ENCODE peak calls at places on chromosome 12, in four cellular contexts. One of them, this sample, is unnamed. For H3K36me3, the result is how much of the 10 kb centered on the place peaks cover.

GRCh38 chr12:116102019-116102418 is 175.5 kb downstream of the MED13L start:
- DNase-seq in adrenal gland: no peak
- DNase-seq in Peyer's patch: no peak
- DNase-seq in K562: no peak
- DNase-seq in this sample: no peak

GRCh38 chr12:32454075-32454474 is 54.7 kb downstream of the FGD4 start:
- DNase-seq in adrenal gland: no peak
- DNase-seq in Peyer's patch: no peak
- DNase-seq in K562: no peak
- DNase-seq in this sample: no peak

GRCh38 chr12:28237423-28237822 is 47.2 kb downstream of the CCDC91 start:
- DNase-seq in adrenal gland: no peak
- DNase-seq in Peyer's patch: no peak
- DNase-seq in K562: no peak
- DNase-seq in this sample: no peak

GRCh38 chr12:34126805-34127204 is 104.5 kb downstream of the ALG10 start:
- DNase-seq in adrenal gland: no peak
- DNase-seq in Peyer's patch: no peak
- DNase-seq in K562: no peak
- DNase-seq in this sample: no peak

GRCh38 chr12:8698132-8698829 is 490 bp downstream of the RIMKLB start:
- DNase-seq in adrenal gland: peak
- DNase-seq in Peyer's patch: peak
- DNase-seq in K562: peak
- DNase-seq in this sample: no peak

GRCh38 chr12:127582074-127582473 is 684.9 kb upstream of the TMEM132C start:
- DNase-seq in adrenal gland: no peak
- DNase-seq in Peyer's patch: no peak
- DNase-seq in K562: no peak
- DNase-seq in this sample: peak

GRCh38 chr12:51371295-51371953 is 19.8 kb downstream of the GALNT6 start:
- DNase-seq in adrenal gland: peak
- DNase-seq in Peyer's patch: no peak
- DNase-seq in K562: no peak
- DNase-seq in this sample: no peak

GRCh38 chr12:12941450-12942350 is 10.3 kb downstream of the GPRC5D start:
- DNase-seq in adrenal gland: no peak
- DNase-seq in Peyer's patch: no peak
- DNase-seq in K562: no peak
- DNase-seq in this sample: peak

GRCh38 chr12:47742253-47742825 is 16.3 kb downstream of the RAPGEF3 start:
- DNase-seq in adrenal gland: no peak
- DNase-seq in Peyer's patch: peak
- DNase-seq in K562: peak
- DNase-seq in this sample: no peak

GRCh38 chr12:109962388-109962787 is 33.8 kb downstream of the GIT2 start:
- DNase-seq in adrenal gland: no peak
- DNase-seq in Peyer's patch: no peak
- DNase-seq in K562: no peak
- DNase-seq in this sample: no peak

GRCh38 chr12:101424620-101425019 is 17.0 kb upstream of the ARL1 start:
- DNase-seq in adrenal gland: no peak
- DNase-seq in Peyer's patch: no peak
- DNase-seq in K562: no peak
- DNase-seq in this sample: no peak

GRCh38 chr12:100199347-100200136 is 1.1 kb upstream of the ACTR6 start:
- DNase-seq in adrenal gland: peak
- DNase-seq in Peyer's patch: peak
- DNase-seq in K562: peak
- DNase-seq in this sample: no peak

GRCh38 chr12:7661741-7662140 is 4.0 kb downstream of the APOBEC1 start:
- DNase-seq in adrenal gland: no peak
- DNase-seq in Peyer's patch: no peak
- DNase-seq in K562: no peak
- DNase-seq in this sample: no peak

GRCh38 chr12:4899361-4899760 is 10.3 kb upstream of the KCNA1 start:
- DNase-seq in adrenal gland: no peak
- DNase-seq in Peyer's patch: no peak
- DNase-seq in K562: no peak
- DNase-seq in this sample: no peak

GRCh38 chr12:103676863-103677262 is 89.8 kb downstream of the STAB2 start:
- DNase-seq in adrenal gland: no peak
- DNase-seq in Peyer's patch: no peak
- DNase-seq in K562: no peak
- DNase-seq in this sample: no peak

GRCh38 chr12:57452181-57452936 is 2.7 kb upstream of the INHBE start:
- DNase-seq in adrenal gland: no peak
- DNase-seq in Peyer's patch: no peak
- DNase-seq in K562: no peak
- DNase-seq in this sample: no peak
- H3K4me3 ChIP-seq in adrenal gland: no peak
- H3K4me3 ChIP-seq in Peyer's patch: no peak
- H3K4me3 ChIP-seq in K562: no peak
- H3K4me3 ChIP-seq in this sample: no peak

GRCh38 chr12:121295746-121296617 is 527 bp downstream of the CAMKK2 start:
- DNase-seq in adrenal gland: peak
- DNase-seq in Peyer's patch: peak
- DNase-seq in K562: peak
- DNase-seq in this sample: no peak
- TF ChIP-seq POLR2A in adrenal gland: no peak
- TF ChIP-seq POLR2A in Peyer's patch: peak
- TF ChIP-seq POLR2A in K562: no peak
- TF ChIP-seq POLR2A in this sample: no peak

DNA sequence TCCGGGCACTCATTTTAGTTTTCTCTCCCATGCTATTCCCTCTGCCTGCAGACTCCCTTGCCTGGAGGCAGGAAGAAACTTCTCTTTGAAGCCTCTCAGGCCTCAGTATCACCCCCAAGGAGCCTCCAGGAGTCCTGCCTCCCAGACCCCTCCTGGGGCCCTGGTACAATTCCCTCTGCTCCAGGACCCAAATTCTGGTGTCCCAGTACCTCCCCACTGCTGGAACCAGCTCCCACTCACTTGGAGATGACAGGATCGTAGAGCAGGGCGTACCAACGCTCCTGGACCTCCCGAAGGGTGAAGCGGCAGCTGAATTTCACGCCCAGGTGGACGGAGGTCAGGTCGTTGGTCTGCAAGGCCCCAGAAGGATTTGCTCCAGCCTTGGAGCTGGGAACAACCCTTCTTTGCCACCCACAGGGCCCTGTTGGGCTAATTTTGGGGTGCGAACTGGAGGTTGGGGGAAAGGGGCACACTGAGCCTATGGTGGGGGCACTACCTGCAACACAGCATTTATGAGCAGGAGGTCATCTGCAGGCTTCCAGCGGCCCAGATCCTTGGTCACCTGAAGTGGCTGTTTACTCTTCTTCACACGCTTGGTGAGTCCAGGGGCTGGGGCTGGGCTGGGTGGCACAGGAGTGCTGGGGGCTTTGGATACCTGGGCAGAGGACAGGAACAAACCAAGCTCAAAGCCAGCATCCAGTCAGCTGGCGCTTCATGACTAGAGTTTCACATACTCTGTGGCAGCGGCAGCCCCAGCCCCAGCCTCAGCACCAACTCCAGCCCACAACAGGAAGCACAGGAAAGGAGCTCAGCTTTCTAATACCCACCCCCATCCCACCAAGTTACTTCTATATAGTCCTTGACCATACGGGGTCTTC is 3.5 kb downstream of the MCRS1 start:
- DNase-seq in adrenal gland: no peak
- DNase-seq in Peyer's patch: no peak
- DNase-seq in K562: no peak
- DNase-seq in this sample: no peak
- H3K36me3 ChIP-seq in adrenal gland: half or more
- H3K36me3 ChIP-seq in Peyer's patch: under half
- H3K36me3 ChIP-seq in K562: half or more
- H3K36me3 ChIP-seq in this sample: half or more

DNA sequence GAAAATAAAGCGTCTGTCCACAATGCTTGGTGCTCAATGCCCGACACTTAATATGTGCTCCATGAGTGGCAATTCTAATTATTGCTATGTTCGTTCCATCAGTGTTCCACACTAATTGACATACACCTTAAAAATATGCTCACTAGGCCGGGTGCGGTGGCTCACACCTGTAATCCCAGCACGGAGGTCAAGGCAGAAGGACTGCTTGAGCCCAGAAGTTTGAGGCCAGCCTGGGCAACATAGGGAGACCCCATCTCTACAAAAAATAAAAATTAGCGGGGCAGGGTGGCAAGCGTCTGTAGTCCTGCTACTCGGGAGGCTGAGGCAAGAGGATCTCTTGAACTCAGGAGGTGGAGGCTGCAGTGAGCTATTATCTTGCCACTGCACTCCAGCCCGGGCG is 635 bp upstream of the HECTD4 start:
- DNase-seq in adrenal gland: no peak
- DNase-seq in Peyer's patch: no peak
- DNase-seq in K562: no peak
- DNase-seq in this sample: no peak
- H3K4me3 ChIP-seq in adrenal gland: peak
- H3K4me3 ChIP-seq in Peyer's patch: peak
- H3K4me3 ChIP-seq in K562: peak
- H3K4me3 ChIP-seq in this sample: peak

GRCh38 chr12:95790912-95791849 is 617 bp upstream of the NTN4 start:
- DNase-seq in adrenal gland: peak
- DNase-seq in Peyer's patch: no peak
- DNase-seq in K562: no peak
- DNase-seq in this sample: no peak

GRCh38 chr12:95789126-95790024 is 1.2 kb downstream of the NTN4 start:
- DNase-seq in adrenal gland: peak
- DNase-seq in Peyer's patch: no peak
- DNase-seq in K562: no peak
- DNase-seq in this sample: no peak

GRCh38 chr12:95787274-95787814 is 3.2 kb downstream of the NTN4 start:
- DNase-seq in adrenal gland: no peak
- DNase-seq in Peyer's patch: no peak
- DNase-seq in K562: no peak
- DNase-seq in this sample: no peak

GRCh38 chr12:95788637-95789036 is 1.9 kb downstream of the NTN4 start:
- DNase-seq in adrenal gland: no peak
- DNase-seq in Peyer's patch: no peak
- DNase-seq in K562: no peak
- DNase-seq in this sample: no peak

DNA sequence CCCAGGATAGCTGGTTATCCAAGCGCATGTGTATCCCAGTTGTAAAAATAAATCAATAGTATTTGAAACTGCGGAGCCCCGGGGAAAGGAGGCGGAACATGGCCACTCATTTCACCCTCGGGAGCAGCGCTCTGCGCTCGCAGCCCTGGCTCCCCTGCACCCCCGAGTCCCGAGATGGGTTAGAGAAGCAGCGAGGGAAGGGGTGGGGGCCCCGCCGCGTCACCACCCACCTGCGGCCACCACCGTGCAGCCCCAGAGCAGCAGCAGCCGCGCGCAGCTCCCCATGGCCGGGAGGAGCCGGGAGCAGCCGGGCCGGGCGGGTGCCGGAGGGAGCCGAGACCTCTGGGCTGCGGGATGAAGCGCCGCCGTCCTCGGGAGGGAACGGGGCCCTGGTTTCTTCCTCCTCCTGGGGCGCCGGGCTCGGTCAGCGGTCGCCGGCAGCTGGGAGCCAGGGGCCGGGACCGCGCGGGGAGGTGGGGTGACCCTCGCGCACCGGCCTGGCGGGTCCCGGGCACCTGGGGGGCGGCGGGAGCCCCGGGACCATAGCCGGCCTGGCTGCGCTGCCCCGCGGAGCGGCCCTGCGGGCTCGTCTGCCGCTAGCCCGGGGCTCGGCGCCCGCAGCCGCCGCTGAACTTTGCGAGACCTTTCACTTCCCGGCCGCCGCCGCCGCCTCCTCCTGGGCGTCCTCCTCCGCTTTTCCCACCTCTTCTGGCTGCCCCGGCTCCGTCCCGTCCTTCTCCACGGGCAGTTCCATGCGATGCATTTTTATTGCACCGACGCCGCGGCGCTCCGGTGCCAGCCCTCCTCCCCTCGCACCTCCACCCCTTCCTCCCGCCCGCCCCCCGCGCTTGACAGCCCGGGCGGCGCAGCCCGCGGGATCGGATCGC is at the start of gene NTN4:
- DNase-seq in adrenal gland: peak
- DNase-seq in Peyer's patch: no peak
- DNase-seq in K562: no peak
- DNase-seq in this sample: no peak
- TF ChIP-seq POLR2A in adrenal gland: peak
- TF ChIP-seq POLR2A in Peyer's patch: no peak
- TF ChIP-seq POLR2A in K562: no peak
- TF ChIP-seq POLR2A in this sample: no peak

DNA sequence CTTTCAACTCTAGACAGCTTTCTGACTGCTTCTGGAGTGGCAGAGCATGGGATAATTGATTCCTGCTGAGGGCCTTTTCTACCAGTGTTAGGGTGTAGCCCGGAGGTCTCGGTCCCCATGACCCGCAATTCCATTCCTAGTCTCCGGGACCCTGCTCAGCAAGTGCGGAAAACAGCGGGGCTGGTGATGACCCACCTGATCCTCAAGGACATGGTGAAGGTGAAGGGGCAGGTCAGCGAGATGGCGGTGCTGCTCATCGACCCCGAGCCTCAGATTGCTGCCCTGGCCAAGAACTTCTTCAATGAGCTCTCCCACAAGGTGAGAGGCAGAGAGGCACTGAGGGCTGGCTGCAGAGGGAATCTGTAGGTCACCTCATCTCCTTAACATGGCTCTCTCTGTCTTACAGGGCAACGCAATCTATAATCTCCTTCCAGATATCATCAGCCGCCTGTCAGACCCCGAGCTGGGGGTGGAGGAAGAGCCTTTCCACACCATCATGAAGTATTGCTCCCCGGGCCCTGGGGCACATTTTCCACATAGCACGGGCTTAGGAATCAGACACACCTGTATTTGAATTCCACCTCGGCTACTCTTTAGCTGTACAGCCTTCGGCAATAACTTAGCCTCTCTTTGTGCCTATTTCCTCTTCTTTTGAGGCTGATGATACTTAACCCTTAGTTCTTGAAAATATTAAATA is 5.6 kb upstream of the GAPDH start:
- DNase-seq in adrenal gland: no peak
- DNase-seq in Peyer's patch: no peak
- DNase-seq in K562: no peak
- DNase-seq in this sample: no peak
- H3K36me3 ChIP-seq in adrenal gland: half or more
- H3K36me3 ChIP-seq in Peyer's patch: under half
- H3K36me3 ChIP-seq in K562: half or more
- H3K36me3 ChIP-seq in this sample: half or more